ENCODE peak calls at places on chromosome X, in six cellular contexts. H is cardiac muscle cell, W is fibroblast of lung, C is HFF-Myc, Q is HCT116, G is AG04449. Y is an unnamed sample.

GRCh38 chrX:103356897-103357296 is 591 bp downstream of the TCEAL9 start:
- DNase-seq in C (no peak), G (no peak), Q (no peak), W (no peak), H (peak), Y (no peak)

GRCh38 chrX:50536955-50537354 is 66.3 kb upstream of the DGKK start:
- DNase-seq in Q (no peak), H (no peak), C (no peak), G (no peak), W (no peak), Y (no peak)

GRCh38 chrX:99901091-99901490 is 509.0 kb downstream of the PCDH19 start:
- DNase-seq in C (no peak), W (no peak), G (no peak), Q (no peak), H (no peak), Y (no peak)

GRCh38 chrX:41634284-41634683 is 54.5 kb upstream of the GPR34 start:
- DNase-seq in G (no peak), H (peak), W (peak), Q (no peak), C (peak), Y (peak)

GRCh38 chrX:65516756-65517155 is 17.8 kb downstream of the LAS1L start:
- DNase-seq in Q (no peak), H (no peak), G (no peak), W (no peak), C (no peak), Y (no peak)

GRCh38 chrX:22118161-22118830 is 86.2 kb downstream of the PHEX start:
- DNase-seq in C (no peak), H (no peak), Q (no peak), G (no peak), W (no peak), Y (no peak)

GRCh38 chrX:43716144-43716543 is 60.0 kb downstream of the MAOA start:
- DNase-seq in G (no peak), W (no peak), C (no peak), Q (no peak), H (no peak), Y (no peak)

GRCh38 chrX:68599256-68600152 is 48.0 kb upstream of the STARD8 start:
- DNase-seq in Q (no peak), H (peak), C (no peak), G (no peak), W (peak), Y (peak)

GRCh38 chrX:9340619-9341304 is 124.1 kb upstream of the TBL1X start:
- DNase-seq in G (no peak), C (no peak), H (peak), Q (no peak), W (peak), Y (peak)

GRCh38 chrX:107673933-107674479 is 45.7 kb downstream of the PRPS1 start:
- DNase-seq in W (peak), H (peak), C (no peak), Q (no peak), G (no peak), Y (peak)

GRCh38 chrX:132219343-132219768 is at the start of gene RAP2C:
- DNase-seq in H (peak), Q (peak), G (no peak), C (no peak), W (peak), Y (peak)

GRCh38 chrX:106933538-106933961 is 13.3 kb downstream of the CLDN2 start:
- DNase-seq in C (no peak), W (no peak), G (no peak), Q (no peak), H (peak), Y (peak)

GRCh38 chrX:56978172-56978571 is 17.2 kb downstream of the SPIN3 start:
- DNase-seq in H (peak), Q (peak), G (no peak), W (peak), C (no peak), Y (peak)

GRCh38 chrX:87961471-87961870 is 443.9 kb downstream of the KLHL4 start:
- DNase-seq in Q (no peak), W (no peak), H (no peak), G (no peak), C (no peak), Y (no peak)

GRCh38 chrX:15497865-15498264 is 2.7 kb upstream of the BMX start:
- DNase-seq in W (peak), C (no peak), G (no peak), Q (peak), H (peak), Y (peak)

GRCh38 chrX:126655061-126655460 is 102.4 kb upstream of the DCAF12L1 start:
- DNase-seq in W (no peak), H (no peak), G (no peak), Q (no peak), C (no peak), Y (no peak)

GRCh38 chrX:150599226-150599625 is 30.8 kb downstream of the MTM1 start:
- DNase-seq in C (no peak), Q (no peak), G (no peak), W (no peak), H (no peak), Y (no peak)

GRCh38 chrX:9378980-9379696 is 85.7 kb upstream of the TBL1X start:
- DNase-seq in C (no peak), H (peak), Q (no peak), G (no peak), W (peak), Y (peak)

GRCh38 chrX:46573896-46574336 is 351 bp downstream of the CHST7 start:
- DNase-seq in H (peak), G (no peak), W (peak), Q (no peak), C (no peak), Y (peak)

GRCh38 chrX:69361286-69361926 is 142.7 kb upstream of the NALF2 start:
- DNase-seq in Q (no peak), H (peak), C (no peak), W (peak), G (peak), Y (peak)

GRCh38 chrX:15344106-15344505 is 8.8 kb upstream of the PIGA start:
- DNase-seq in G (no peak), Q (no peak), H (no peak), W (no peak), C (no peak), Y (no peak)

GRCh38 chrX:116436358-116436816 is at the start of gene SLC6A14:
- DNase-seq in H (no peak), G (no peak), W (no peak), C (no peak), Q (no peak), Y (no peak)

GRCh38 chrX:16807976-16808542 is 21.8 kb downstream of the TXLNG start:
- DNase-seq in G (no peak), W (peak), C (no peak), Q (no peak), H (peak), Y (peak)

GRCh38 chrX:148049441-148049840 is 68.3 kb downstream of the FMR1NB start:
- DNase-seq in G (no peak), Q (peak), C (no peak), H (peak), W (peak), Y (peak)

GRCh38 chrX:11040976-11041375 is 70.2 kb upstream of the HCCS start:
- DNase-seq in H (no peak), C (no peak), Q (no peak), G (no peak), W (no peak), Y (no peak)

GRCh38 chrX:136166221-136166855 is 19.0 kb downstream of the FHL1 start:
- DNase-seq in W (peak), G (no peak), H (peak), C (no peak), Q (no peak), Y (peak)

GRCh38 chrX:48761674-48762471 is at the start of gene GLOD5:
- DNase-seq in W (no peak), G (no peak), H (peak), Q (peak), C (no peak), Y (peak)

GRCh38 chrX:69158166-69159040 is 6.8 kb downstream of the PJA1 start:
- DNase-seq in Q (no peak), G (no peak), W (peak), H (peak), C (no peak), Y (peak)

GRCh38 chrX:115449742-115450141 is 111.2 kb upstream of the PLS3 start:
- DNase-seq in C (no peak), G (no peak), W (peak), Q (no peak), H (peak), Y (peak)

GRCh38 chrX:79366888-79367749 is at the start of gene ITM2A:
- DNase-seq in C (no peak), H (peak), Q (no peak), W (no peak), G (no peak), Y (peak)

GRCh38 chrX:129833153-129834004 is 10.3 kb downstream of the ZDHHC9 start:
- DNase-seq in Q (no peak), H (peak), W (peak), C (no peak), G (peak), Y (peak)
- TF ChIP-seq CTCF in Q (no peak), H (no peak), W (no peak), C (no peak), G (no peak), Y (no peak)

DNA sequence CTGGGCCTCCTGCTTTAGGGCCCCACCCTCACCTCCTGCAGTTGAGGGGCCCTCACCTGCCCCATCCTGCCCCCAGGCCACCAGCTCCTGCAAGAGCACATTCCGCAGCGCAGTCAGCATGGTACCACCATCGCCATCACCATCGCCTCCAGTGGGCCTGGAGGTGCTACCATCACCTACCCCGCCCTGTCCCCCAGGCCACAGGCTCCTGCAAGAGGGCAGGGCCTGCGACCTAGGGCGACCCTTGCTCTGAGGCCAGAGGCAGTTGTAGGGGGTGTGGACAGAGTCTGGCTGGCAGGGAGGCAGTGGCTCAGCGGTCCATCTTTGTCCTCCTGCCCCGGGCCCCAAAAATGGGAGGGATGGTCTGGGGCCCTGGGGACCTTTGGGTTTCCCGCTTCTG is 3.9 kb upstream of the HAUS7 start:
- DNase-seq in C (no peak), W (no peak), Q (no peak), G (no peak), H (no peak), Y (no peak)
- H3K4me3 ChIP-seq in C (no peak), W (no peak), Q (no peak), G (no peak), H (no peak), Y (no peak)

DNA sequence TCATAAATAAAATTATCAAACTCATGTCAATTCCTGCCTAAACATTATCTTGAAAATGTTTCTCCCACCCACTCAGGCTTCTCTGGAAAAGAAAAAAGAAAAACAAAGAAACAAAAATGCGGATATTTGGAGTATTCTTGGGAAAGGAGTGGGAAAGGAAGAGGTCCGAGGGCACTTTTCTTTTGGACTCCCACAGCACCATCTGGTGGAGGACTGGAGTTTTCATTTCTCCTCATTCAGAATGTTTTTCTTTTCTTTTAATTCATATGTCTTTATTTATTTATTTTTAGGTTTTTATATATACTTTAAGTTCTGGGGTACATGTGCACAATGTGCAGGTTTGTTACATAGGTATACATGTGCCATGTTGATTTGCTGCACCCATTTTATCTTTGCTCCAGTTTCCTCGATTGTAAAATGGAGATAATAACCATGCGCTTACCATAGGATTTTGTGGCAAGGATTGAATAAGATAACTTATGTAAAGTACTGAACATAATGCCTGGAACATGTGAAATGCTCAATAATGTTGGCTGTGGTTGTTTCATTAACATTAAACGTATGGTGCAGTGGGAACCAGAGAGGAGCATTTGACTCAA is 8.0 kb upstream of the KCNE5 start:
- DNase-seq in Q (no peak), H (peak), G (no peak), W (peak), C (no peak), Y (peak)
- TF ChIP-seq CTCF in Q (peak), H (peak), G (peak), W (peak), C (peak), Y (peak)

DNA sequence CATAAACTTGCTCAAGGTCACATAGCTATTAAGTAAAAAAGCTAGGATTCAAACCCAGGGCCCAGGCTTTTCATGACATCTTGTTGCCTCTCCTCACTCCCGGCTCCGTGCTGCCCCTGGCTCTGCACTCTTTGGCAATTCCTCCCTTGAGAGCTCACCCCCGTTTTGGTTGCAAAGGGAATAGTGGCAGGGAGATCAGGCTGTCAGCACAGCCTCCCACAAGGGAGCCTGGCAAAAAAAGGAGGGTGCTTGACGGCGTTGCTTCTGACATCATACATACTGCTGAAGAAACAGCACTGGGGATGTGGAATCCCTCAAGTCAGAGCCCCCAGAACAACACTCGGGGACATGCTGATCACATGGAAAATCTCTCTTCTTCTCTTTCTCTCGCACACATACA is 20.5 kb downstream of the IQSEC2 start:
- DNase-seq in Q (no peak), G (no peak), H (no peak), C (no peak), W (no peak), Y (no peak)
- H3K4me3 ChIP-seq in Q (no peak), G (no peak), H (no peak), C (no peak), W (no peak), Y (no peak)

DNA sequence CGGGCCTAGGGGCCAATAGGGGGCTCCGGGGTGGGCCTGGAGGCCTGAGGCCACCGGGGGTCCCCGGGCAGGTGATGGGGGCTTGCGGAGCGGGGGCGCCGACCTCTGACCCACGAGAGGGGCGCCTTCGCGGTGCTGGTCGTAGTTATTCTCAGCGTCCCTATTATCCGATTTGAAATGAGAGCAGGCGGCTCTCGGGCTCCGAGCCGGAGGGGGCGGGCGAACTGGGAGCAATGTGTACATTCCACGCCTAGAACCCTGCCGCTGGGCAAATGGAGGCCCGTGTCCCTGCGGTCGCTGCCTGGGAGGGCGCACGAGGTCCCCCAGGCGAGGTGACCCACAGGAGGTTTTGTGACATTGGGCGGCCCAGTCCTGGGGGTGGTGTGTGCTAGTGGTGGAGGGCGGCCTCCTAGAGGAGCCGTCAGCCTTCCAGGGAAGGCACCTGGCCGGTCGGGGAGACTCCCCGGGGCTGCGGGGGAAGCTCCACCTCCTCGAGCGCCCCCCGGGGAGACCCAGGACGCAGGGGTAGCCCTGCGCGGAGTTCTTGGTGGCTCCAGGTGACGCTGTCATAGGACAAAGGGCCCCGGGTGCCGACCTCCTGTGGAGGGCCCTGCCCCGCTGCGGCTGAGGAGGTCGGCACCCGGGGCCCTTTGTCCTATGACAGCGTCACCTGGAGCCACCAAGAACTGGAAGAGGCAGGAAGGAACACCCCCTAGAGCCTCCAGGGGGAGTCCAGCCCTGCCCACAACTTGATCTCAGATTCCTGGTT is 102.6 kb upstream of the PRKX start:
- DNase-seq in W (peak), G (no peak), C (no peak), H (peak), Q (peak), Y (peak)
- TF ChIP-seq CTCF in W (no peak), G (no peak), C (no peak), H (no peak), Q (no peak), Y (no peak)

GRCh38 chrX:19670321-19670750 is 155.0 kb upstream of the MAP3K15 start:
- DNase-seq in H (peak), Q (no peak), W (peak), C (peak), G (no peak), Y (peak)
- H3K4me3 ChIP-seq in H (no peak), Q (peak), W (peak), C (peak), G (peak), Y (peak)

DNA sequence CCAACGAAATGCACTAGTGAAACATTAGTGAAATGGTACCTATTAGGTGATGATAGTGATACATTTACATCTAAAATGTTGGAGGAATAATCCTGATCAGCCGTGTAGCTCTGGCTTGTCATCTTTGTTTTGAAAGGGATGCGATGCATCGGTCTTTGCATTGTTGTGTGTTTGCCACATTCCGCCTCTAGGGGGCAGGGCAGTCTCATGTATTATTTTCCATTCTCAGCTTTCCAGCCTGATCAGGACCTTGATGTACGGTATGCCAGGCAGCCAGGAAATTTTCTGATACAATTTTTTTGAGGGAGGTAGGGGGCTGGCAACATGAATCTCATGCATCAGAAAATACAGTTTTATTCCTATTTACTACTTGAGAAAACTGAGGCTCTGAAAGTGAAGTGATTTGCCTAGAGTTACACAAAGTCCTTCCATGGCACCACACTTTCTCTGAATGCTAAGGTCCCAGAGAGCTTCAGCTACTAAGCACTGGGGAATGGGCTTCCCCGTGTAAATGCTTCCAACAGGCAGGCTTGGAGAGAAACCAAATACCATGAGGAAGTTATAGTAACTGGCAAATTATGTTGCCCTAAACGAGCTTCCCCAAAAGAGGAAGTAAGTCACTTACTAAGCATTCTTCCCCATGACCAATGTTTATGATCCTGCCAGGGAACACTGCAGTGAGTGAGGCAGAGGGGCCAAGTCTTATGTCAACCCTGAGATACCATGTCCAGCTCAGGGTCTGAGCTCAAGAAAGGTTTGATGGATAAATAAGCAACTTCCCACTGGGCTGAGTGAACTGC is 31.8 kb upstream of the IQSEC2 start:
- DNase-seq in Q (peak), C (no peak), G (peak), W (peak), H (peak), Y (peak)
- TF ChIP-seq CTCF in Q (peak), C (peak), G (peak), W (peak), H (peak), Y (peak)

DNA sequence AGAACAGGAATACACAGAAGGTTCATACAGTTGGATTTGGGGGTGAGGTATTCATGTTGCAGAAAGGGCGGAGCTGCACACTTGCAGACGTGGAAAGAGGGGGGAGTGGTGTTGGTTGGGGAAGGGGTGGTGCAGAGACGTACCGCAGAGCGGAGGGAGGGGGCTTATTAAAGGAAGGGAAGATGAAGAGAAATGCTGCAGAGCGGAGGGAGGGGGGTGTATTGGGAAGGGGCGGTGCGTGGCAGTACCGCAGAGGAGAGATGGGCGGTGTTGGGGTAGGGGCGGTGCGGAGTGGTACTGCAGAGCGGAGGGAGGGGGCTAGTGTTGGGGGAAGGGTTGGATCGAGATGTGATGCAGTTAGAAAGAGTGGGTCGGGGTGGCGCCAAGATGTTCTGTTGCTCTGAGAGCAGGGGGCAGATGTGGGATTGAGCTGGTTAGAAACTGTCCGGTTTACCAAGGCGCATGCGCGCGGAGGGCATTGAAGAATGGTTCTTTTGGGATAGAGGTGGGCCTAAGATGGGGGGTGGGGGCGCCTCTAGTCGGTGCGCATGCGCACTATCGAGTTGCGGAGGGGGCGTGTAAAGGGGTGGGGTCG is 900 bp downstream of the TRO start:
- DNase-seq in G (peak), W (peak), Q (no peak), C (peak), H (peak), Y (peak)
- H3K4me3 ChIP-seq in G (peak), W (peak), Q (no peak), C (peak), H (peak), Y (peak)

Y was measured in fibroblast of pulmonary artery.